ENCODE peak calls at places on chromosomes 5 and 9, in four cellular contexts. H is T-helper 17 cell, N is C1 segment of cervical spinal cord, F is renal cortical epithelial cell. P is an unnamed sample.

GRCh38 chr9:27590636-27591035 is 17.4 kb upstream of the C9orf72 start:
- DNase-seq in H (no peak), N (no peak), F (no peak), P (no peak)

GRCh38 chr5:51082741-51083140 is 300.5 kb upstream of the ISL1 start:
- DNase-seq in H (no peak), N (no peak), F (no peak), P (no peak)

GRCh38 chr5:77518304-77518703 is 26.2 kb upstream of the WDR41 start:
- DNase-seq in H (no peak), N (no peak), F (peak), P (no peak)

GRCh38 chr9:19551124-19551929 is 142.5 kb downstream of the ACER2 start:
- DNase-seq in H (no peak), N (peak), F (no peak), P (no peak)

GRCh38 chr9:135796784-135797462 is 94.9 kb downstream of the KCNT1 start:
- DNase-seq in H (no peak), N (no peak), F (no peak), P (no peak)

GRCh38 chr5:83179966-83180365 is 102.6 kb downstream of the XRCC4 start:
- DNase-seq in H (no peak), N (no peak), F (no peak), P (no peak)

GRCh38 chr5:42005561-42006153 is 80.6 kb downstream of the FBXO4 start:
- DNase-seq in H (no peak), N (no peak), F (peak), P (no peak)

GRCh38 chr9:133420392-133420827 is 1.8 kb upstream of the ADAMTS13 start:
- DNase-seq in H (no peak), N (no peak), F (no peak), P (no peak)

GRCh38 chr5:132204736-132205135 is 22.9 kb downstream of the P4HA2 start:
- DNase-seq in H (no peak), N (no peak), F (no peak), P (peak)

GRCh38 chr5:7181841-7182240 is 214.1 kb upstream of the ADCY2 start:
- DNase-seq in H (no peak), N (no peak), F (no peak), P (no peak)

GRCh38 chr5:98927988-98928801 is 612 bp downstream of the CHD1 start:
- DNase-seq in H (peak), N (peak), F (no peak), P (peak)

GRCh38 chr5:132238169-132238744 is 10.6 kb upstream of the P4HA2 start:
- DNase-seq in H (peak), N (peak), F (peak), P (peak)

GRCh38 chr5:132070460-132071337 is 2.9 kb upstream of the CSF2 start:
- DNase-seq in H (no peak), N (no peak), F (no peak), P (no peak)

GRCh38 chr5:37071901-37072581 is 177.1 kb downstream of the CPLANE1 start:
- DNase-seq in H (no peak), N (no peak), F (no peak), P (no peak)

GRCh38 chr5:41835625-41836024 is 34.6 kb downstream of the OXCT1 start:
- DNase-seq in H (no peak), N (peak), F (peak), P (no peak)

GRCh38 chr5:68141494-68141893 is 74.1 kb upstream of the PIK3R1 start:
- DNase-seq in H (no peak), N (no peak), F (peak), P (no peak)

GRCh38 chr5:82092-82491 is 9.9 kb upstream of the PLEKHG4B start:
- DNase-seq in H (no peak), N (no peak), F (peak), P (no peak)